ENCODE peak calls at places on chromosomes 7 and 10, in eight cellular contexts. G is CD4-positive, alpha-beta memory T cell; R is spleen; T is cardiac muscle cell; L is heart right ventricle; Z is tibial artery; U is right cardiac atrium; V is right atrium auricular region. I is an unnamed sample. For H3K4me1, the result is how much of the 10 kb centered on the place peaks cover.

GRCh38 chr7:140512317-140513000 is 33.2 kb upstream of the MKRN1 start:
- DNase-seq in G (no peak), R (no peak), T (peak), L (peak), Z (no peak), U (peak), V (no peak), I (peak)

GRCh38 chr7:44735403-44736165 is 13.1 kb upstream of the ZMIZ2 start:
- DNase-seq in G (peak), R (peak), T (no peak), L (no peak), Z (no peak), U (no peak), V (no peak), I (no peak)

GRCh38 chr10:48611133-48611532 is 6.3 kb upstream of the ARHGAP22 start:
- DNase-seq in G (no peak), R (no peak), T (no peak), L (no peak), Z (peak), U (no peak), V (no peak), I (no peak)

GRCh38 chr10:17910144-17910789 is 41.5 kb upstream of the SLC39A12 start:
- DNase-seq in G (no peak), R (no peak), T (peak), L (no peak), Z (no peak), U (peak), V (no peak), I (no peak)

GRCh38 chr10:104589871-104590270 is 51.2 kb upstream of the SORCS3 start:
- DNase-seq in G (no peak), R (no peak), T (no peak), L (no peak), Z (no peak), U (no peak), V (no peak), I (no peak)

GRCh38 chr10:121478590-121478989 is 119.7 kb downstream of the FGFR2 start:
- DNase-seq in G (no peak), R (no peak), T (no peak), L (no peak), Z (no peak), U (no peak), V (no peak), I (no peak)

GRCh38 chr10:132904169-132904813 is 38.1 kb downstream of the CFAP46 start:
- DNase-seq in G (no peak), R (peak), T (peak), L (peak), Z (no peak), U (no peak), V (no peak), I (peak)

GRCh38 chr7:149473251-149473650 is 12.4 kb upstream of the ZNF777 start:
- DNase-seq in G (no peak), R (no peak), T (no peak), L (no peak), Z (no peak), U (no peak), V (no peak), I (no peak)

GRCh38 chr7:10083766-10084165 is 889.9 kb upstream of the PHF14 start:
- DNase-seq in G (no peak), R (no peak), T (no peak), L (no peak), Z (no peak), U (no peak), V (no peak), I (no peak)

GRCh38 chr7:106309352-106309751 is 24.6 kb upstream of the NAMPT start:
- DNase-seq in G (no peak), R (no peak), T (no peak), L (no peak), Z (no peak), U (no peak), V (no peak), I (no peak)

GRCh38 chr7:139873593-139874374 is 44.7 kb downstream of the TBXAS1 start:
- DNase-seq in G (no peak), R (no peak), T (no peak), L (no peak), Z (no peak), U (peak), V (peak), I (no peak)

GRCh38 chr10:101050206-101051069 is 11.4 kb upstream of the KAZALD1 start:
- DNase-seq in G (peak), R (peak), T (peak), L (peak), Z (peak), U (peak), V (peak), I (peak)

GRCh38 chr7:7228472-7228871 is 46.1 kb downstream of the C1GALT1 start:
- DNase-seq in G (no peak), R (no peak), T (no peak), L (no peak), Z (no peak), U (no peak), V (no peak), I (no peak)

GRCh38 chr10:11262210-11263038 is 244.8 kb downstream of the CELF2 start:
- DNase-seq in G (no peak), R (no peak), T (no peak), L (no peak), Z (no peak), U (no peak), V (no peak), I (no peak)

GRCh38 chr10:121076760-121077159 is 225.6 kb downstream of the WDR11 start:
- DNase-seq in G (no peak), R (no peak), T (no peak), L (no peak), Z (no peak), U (no peak), V (no peak), I (no peak)

GRCh38 chr10:61744469-61744868 is 81.7 kb downstream of the CABCOCO1 start:
- DNase-seq in G (no peak), R (no peak), T (no peak), L (no peak), Z (no peak), U (no peak), V (no peak), I (no peak)

GRCh38 chr7:69823151-69823744 is 225.0 kb downstream of the AUTS2 start:
- DNase-seq in G (no peak), R (no peak), T (no peak), L (no peak), Z (no peak), U (no peak), V (no peak), I (no peak)

GRCh38 chr10:118721005-118721876 is 33.5 kb downstream of the CACUL1 start:
- DNase-seq in G (peak), R (no peak), T (peak), L (no peak), Z (no peak), U (no peak), V (no peak), I (no peak)

GRCh38 chr7:138752568-138753518 is 45.0 kb upstream of the TMEM213 start:
- DNase-seq in G (peak), R (peak), T (peak), L (peak), Z (no peak), U (peak), V (peak), I (peak)

GRCh38 chr10:124543146-124543545 is 81.5 kb downstream of the LHPP start:
- DNase-seq in G (no peak), R (no peak), T (no peak), L (no peak), Z (no peak), U (no peak), V (no peak), I (no peak)

GRCh38 chr10:124543971-124544370 is 82.3 kb downstream of the LHPP start:
- DNase-seq in G (no peak), R (no peak), T (no peak), L (no peak), Z (no peak), U (no peak), V (no peak), I (no peak)

GRCh38 chr10:124541076-124541903 is 79.7 kb downstream of the LHPP start:
- DNase-seq in G (no peak), R (no peak), T (no peak), L (no peak), Z (no peak), U (no peak), V (no peak), I (no peak)

GRCh38 chr10:124539935-124540641 is 78.5 kb downstream of the LHPP start:
- DNase-seq in G (peak), R (peak), T (peak), L (peak), Z (no peak), U (peak), V (no peak), I (peak)

GRCh38 chr10:124542336-124542735 is 80.7 kb downstream of the LHPP start:
- DNase-seq in G (no peak), R (no peak), T (no peak), L (no peak), Z (no peak), U (no peak), V (no peak), I (no peak)
- H3K4me1 ChIP-seq in G (under half), R (under half), T (under half), L (under half), Z (under half), U (under half), V (under half), I (under half)

GRCh38 chr10:62960416-62960815 is 144.2 kb upstream of the EGR2 start:
- DNase-seq in G (no peak), R (no peak), T (no peak), L (no peak), Z (no peak), U (no peak), V (no peak), I (no peak)

GRCh38 chr10:62961951-62962523 is 145.9 kb upstream of the EGR2 start:
- DNase-seq in G (no peak), R (no peak), T (no peak), L (no peak), Z (no peak), U (no peak), V (no peak), I (no peak)

GRCh38 chr10:62959553-62959952 is 143.4 kb upstream of the EGR2 start:
- DNase-seq in G (no peak), R (no peak), T (no peak), L (no peak), Z (no peak), U (no peak), V (no peak), I (no peak)

GRCh38 chr10:62958980-62959379 is 142.8 kb upstream of the EGR2 start:
- DNase-seq in G (no peak), R (no peak), T (no peak), L (no peak), Z (no peak), U (no peak), V (no peak), I (no peak)
- H3K27ac ChIP-seq in G (no peak), R (no peak), T (no peak), L (no peak), Z (no peak), U (no peak), V (no peak), I (no peak)

GRCh38 chr7:4687956-4688355 is 5.9 kb downstream of the FOXK1 start:
- DNase-seq in G (no peak), R (no peak), T (no peak), L (no peak), Z (no peak), U (no peak), V (no peak), I (no peak)
- H3K4me1 ChIP-seq in G (half or more), R (half or more), T (under half), L (half or more), Z (half or more), U (under half), V (half or more), I (under half)

DNA sequence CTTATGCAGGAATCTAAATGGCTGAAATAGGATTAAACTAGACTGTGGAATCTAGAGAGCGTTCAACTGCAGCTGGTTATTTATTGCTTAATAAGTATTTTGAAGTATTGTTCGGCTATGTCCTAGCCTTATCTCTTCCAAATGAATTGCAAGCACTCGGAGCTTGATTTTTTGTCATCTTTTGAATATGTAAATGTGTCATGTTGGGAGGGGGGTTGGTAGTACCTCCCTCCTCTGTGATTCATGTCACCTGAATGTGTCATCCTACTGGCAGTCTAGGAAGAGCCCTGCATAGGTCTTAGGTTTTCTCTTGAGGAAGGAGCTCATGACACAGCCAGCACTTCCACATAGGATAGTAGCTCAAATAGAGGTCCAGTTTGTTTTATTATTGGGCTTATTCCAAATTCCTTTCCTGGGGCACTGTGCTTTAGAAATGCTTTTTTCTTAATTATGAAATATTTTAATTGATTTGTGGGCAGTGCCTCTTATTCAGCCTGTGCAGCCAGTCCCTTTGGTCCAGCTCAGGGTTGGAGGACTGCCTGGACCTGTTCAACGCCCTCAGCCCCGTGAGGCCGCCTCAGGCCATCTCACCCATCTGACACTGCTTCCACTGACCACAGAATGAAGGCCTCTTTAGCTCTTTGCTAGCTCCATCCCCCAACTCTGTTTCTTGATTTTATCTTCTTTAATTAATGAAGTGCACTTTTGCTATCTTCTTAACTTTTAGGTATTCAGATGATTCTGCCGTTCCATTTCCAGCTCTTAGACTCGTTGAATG is 22.6 kb upstream of the TRIL start:
- DNase-seq in G (no peak), R (no peak), T (no peak), L (no peak), Z (no peak), U (no peak), V (no peak), I (no peak)
- H3K27ac ChIP-seq in G (no peak), R (no peak), T (no peak), L (peak), Z (no peak), U (no peak), V (no peak), I (no peak)

GRCh38 chr10:70502406-70502805 is 23.8 kb downstream of the PALD1 start:
- DNase-seq in G (no peak), R (no peak), T (no peak), L (no peak), Z (no peak), U (no peak), V (no peak), I (no peak)
- H3K4me1 ChIP-seq in G (under half), R (under half), T (under half), L (half or more), Z (under half), U (under half), V (under half), I (under half)

DNA sequence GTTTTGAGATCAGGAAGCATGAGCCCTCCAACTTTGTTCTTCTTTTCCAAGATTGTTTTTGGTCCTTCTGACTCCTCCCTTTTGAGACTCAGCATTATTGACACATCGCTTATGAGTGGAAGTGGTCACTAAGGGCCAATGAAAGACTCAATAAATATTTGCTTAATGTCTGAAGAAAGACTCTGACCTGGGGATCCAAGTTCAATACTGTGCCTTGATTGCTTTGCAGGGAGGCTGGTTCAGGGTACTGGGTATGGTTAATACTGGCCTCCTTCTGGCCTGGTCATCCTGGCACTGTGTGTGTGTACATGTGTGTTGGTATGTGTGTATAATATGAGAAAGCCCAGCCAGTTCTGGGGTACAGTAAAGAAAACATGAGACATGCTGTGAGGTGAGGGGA is 7.6 kb upstream of the PDZD8 start:
- DNase-seq in G (no peak), R (no peak), T (no peak), L (no peak), Z (no peak), U (no peak), V (no peak), I (no peak)
- H3K27ac ChIP-seq in G (no peak), R (no peak), T (no peak), L (no peak), Z (no peak), U (no peak), V (no peak), I (no peak)

GRCh38 chr10:110011679-110012078 is 3.9 kb downstream of the ADD3 start:
- DNase-seq in G (no peak), R (no peak), T (no peak), L (no peak), Z (no peak), U (no peak), V (no peak), I (no peak)
- H3K4me1 ChIP-seq in G (half or more), R (under half), T (under half), L (half or more), Z (half or more), U (under half), V (half or more), I (under half)

GRCh38 chr10:97510686-97511085 is 12.0 kb downstream of the UBTD1 start:
- DNase-seq in G (no peak), R (peak), T (no peak), L (no peak), Z (peak), U (no peak), V (no peak), I (no peak)

GRCh38 chr10:97511711-97512445 is 13.2 kb downstream of the UBTD1 start:
- DNase-seq in G (no peak), R (peak), T (no peak), L (peak), Z (peak), U (peak), V (no peak), I (no peak)

GRCh38 chr10:97508342-97508741 is 9.6 kb downstream of the UBTD1 start:
- DNase-seq in G (no peak), R (peak), T (no peak), L (no peak), Z (no peak), U (no peak), V (peak), I (no peak)

GRCh38 chr10:97506214-97506991 is 7.7 kb downstream of the UBTD1 start:
- DNase-seq in G (no peak), R (peak), T (no peak), L (no peak), Z (no peak), U (no peak), V (no peak), I (no peak)

GRCh38 chr10:97509120-97509670 is 10.5 kb downstream of the UBTD1 start:
- DNase-seq in G (no peak), R (peak), T (no peak), L (no peak), Z (no peak), U (no peak), V (no peak), I (no peak)
- H3K27ac ChIP-seq in G (no peak), R (no peak), T (no peak), L (no peak), Z (no peak), U (no peak), V (no peak), I (no peak)

GRCh38 chr7:34156336-34156735 is 251.0 kb downstream of the BMPER start:
- DNase-seq in G (no peak), R (no peak), T (no peak), L (no peak), Z (no peak), U (no peak), V (no peak), I (no peak)
- H3K4me1 ChIP-seq in G (under half), R (under half), T (under half), L (under half), Z (under half), U (under half), V (under half), I (under half)

I was measured in kidney.